ENCODE peak calls at places on chromosome 7, in five cellular contexts. J is neural progenitor cell, D is HEK293T, B is left ventricle myocardium inferior, K is aorta. I is an unnamed sample.

GRCh38 chr7:97002555-97003261 is 2.6 kb upstream of the DLX6 start:
- DNase-seq in J (peak), D (no peak), B (no peak), K (no peak), I (no peak)

GRCh38 chr7:100208911-100209408 is 10.8 kb upstream of the PVRIG start:
- DNase-seq in J (no peak), D (no peak), B (no peak), K (no peak), I (no peak)

GRCh38 chr7:8433477-8434289 is at the start of gene NXPH1:
- DNase-seq in J (peak), D (peak), B (no peak), K (no peak), I (no peak)

GRCh38 chr7:138097064-138097741 is 20.9 kb downstream of the AKR1D1 start:
- DNase-seq in J (peak), D (peak), B (no peak), K (no peak), I (peak)

GRCh38 chr7:130140551-130141160 is 64.5 kb downstream of the TMEM209 start:
- DNase-seq in J (no peak), D (no peak), B (no peak), K (no peak), I (no peak)

GRCh38 chr7:105648561-105649401 is 67.5 kb upstream of the EFCAB10 start:
- DNase-seq in J (peak), D (no peak), B (no peak), K (no peak), I (peak)

GRCh38 chr7:100220833-100221718 is 1.3 kb downstream of the PVRIG start:
- DNase-seq in J (no peak), D (no peak), B (no peak), K (no peak), I (no peak)

GRCh38 chr7:18499407-18500197 is 4.1 kb downstream of the HDAC9 start:
- DNase-seq in J (no peak), D (no peak), B (no peak), K (no peak), I (no peak)

GRCh38 chr7:80725181-80725611 is 86.8 kb downstream of the CD36 start:
- DNase-seq in J (no peak), D (no peak), B (no peak), K (no peak), I (no peak)

GRCh38 chr7:39700932-39701331 is 77.6 kb downstream of the RALA start:
- DNase-seq in J (no peak), D (no peak), B (peak), K (no peak), I (no peak)

I was measured in mammary epithelial cell.